ENCODE peak calls at places on chromosome 20, in six cellular contexts. P is upper lobe of right lung; E is right cardiac atrium; J is CD4-positive, CD25-positive, alpha-beta regulatory T cell; K is H9; Q is neural progenitor cell. B is an unnamed sample. For H3K9me3, the result is how much of the 10 kb centered on the place peaks cover.

GRCh38 chr20:34269996-34270627 is 28.9 kb downstream of the ASIP start:
- DNase-seq in K (no peak), J (no peak), P (no peak), Q (no peak), E (no peak), B (no peak)

GRCh38 chr20:18705490-18705889 is 108.1 kb upstream of the SCP2D1 start:
- DNase-seq in K (no peak), Q (no peak), J (no peak), E (no peak), P (no peak), B (no peak)

GRCh38 chr20:29448806-29449470 is 1808.5 kb upstream of the DEFB115 start:
- DNase-seq in J (no peak), K (no peak), E (peak), P (no peak), Q (no peak), B (no peak)

GRCh38 chr20:5557123-5557522 is 193.1 kb upstream of the SHLD1 start:
- DNase-seq in P (no peak), E (peak), J (peak), K (peak), Q (peak), B (peak)

GRCh38 chr20:12372557-12372956 is 454.9 kb downstream of the BTBD3 start:
- DNase-seq in Q (no peak), P (no peak), K (no peak), E (no peak), J (no peak), B (no peak)

GRCh38 chr20:58054744-58055373 is 173.6 kb downstream of the ANKRD60 start:
- DNase-seq in K (peak), Q (peak), J (no peak), P (no peak), E (peak), B (no peak)

GRCh38 chr20:45944965-45945677 is 10.6 kb downstream of the PCIF1 start:
- DNase-seq in J (no peak), Q (no peak), E (no peak), P (no peak), K (no peak), B (no peak)

GRCh38 chr20:51354191-51354768 is 188.2 kb downstream of the NFATC2 start:
- DNase-seq in K (no peak), Q (no peak), E (no peak), P (peak), J (no peak), B (no peak)

GRCh38 chr20:45826381-45827019 is 612 bp downstream of the TNNC2 start:
- DNase-seq in J (no peak), K (no peak), P (no peak), Q (no peak), E (peak), B (no peak)

GRCh38 chr20:32612831-32613595 is 27.9 kb upstream of the NOL4L start:
- DNase-seq in Q (peak), E (peak), K (no peak), J (no peak), P (no peak), B (no peak)

GRCh38 chr20:2032168-2032567 is 38.3 kb upstream of the PDYN start:
- DNase-seq in J (no peak), Q (peak), E (no peak), K (no peak), P (no peak), B (no peak)

GRCh38 chr20:33674294-33675126 is at the start of gene NECAB3:
- DNase-seq in E (peak), P (peak), J (peak), K (peak), Q (peak), B (peak)

GRCh38 chr20:56223352-56223751 is 25.2 kb upstream of the MC3R start:
- DNase-seq in J (no peak), E (no peak), Q (no peak), K (no peak), P (no peak), B (no peak)
- H3K9me3 ChIP-seq in J (under half), E (under half), Q (under half), K (half or more), P (under half), B (under half)

GRCh38 chr20:60921021-60921622 is 330.9 kb upstream of the CDH4 start:
- DNase-seq in J (no peak), K (peak), E (peak), Q (peak), P (peak), B (no peak)
- H3K9me3 ChIP-seq in J (under half), K (under half), E (under half), Q (under half), P (under half), B (under half)

DNA sequence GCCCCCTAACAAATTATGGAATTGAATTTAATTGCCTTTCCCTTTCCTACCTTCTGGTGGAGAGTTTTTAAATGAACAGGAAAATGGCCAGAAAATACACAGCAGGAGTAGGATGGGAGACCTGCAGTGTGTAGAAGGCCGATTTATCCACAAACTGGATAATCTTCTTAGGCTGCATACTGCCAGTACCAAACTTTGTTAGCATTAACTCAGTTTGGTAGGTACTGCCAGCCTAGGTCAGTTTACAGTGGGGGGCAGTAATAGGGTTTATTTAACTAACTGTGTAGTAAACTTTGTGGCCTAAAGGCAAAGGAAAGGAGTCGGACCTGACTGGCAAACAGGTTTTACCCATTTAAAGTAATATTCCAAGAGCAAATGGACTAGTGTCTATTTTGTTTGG is 4.6 kb downstream of the NCOA3 start:
- DNase-seq in Q (peak), P (no peak), E (no peak), K (peak), J (no peak), B (no peak)
- H3K9me3 ChIP-seq in Q (under half), P (under half), E (under half), K (under half), J (under half), B (under half)

GRCh38 chr20:7231303-7231702 is 463.8 kb downstream of the BMP2 start:
- DNase-seq in E (no peak), Q (no peak), P (no peak), K (no peak), J (no peak), B (no peak)
- H3K9me3 ChIP-seq in E (under half), Q (under half), P (under half), K (under half), J (under half), B (under half)

GRCh38 chr20:61520076-61520639 is 268.1 kb downstream of the CDH4 start:
- DNase-seq in J (no peak), E (no peak), Q (no peak), P (peak), K (no peak), B (no peak)
- H3K9me3 ChIP-seq in J (under half), E (under half), Q (under half), P (under half), K (under half), B (under half)

GRCh38 chr20:49929142-49929494 is 7.1 kb upstream of the RNF114 start:
- DNase-seq in Q (no peak), E (no peak), J (no peak), P (peak), K (no peak), B (no peak)
- H3K9me3 ChIP-seq in Q (under half), E (under half), J (under half), P (under half), K (under half), B (under half)

GRCh38 chr20:55888655-55889054 is 116.7 kb downstream of the CBLN4 start:
- DNase-seq in K (no peak), P (no peak), Q (no peak), J (no peak), E (no peak), B (no peak)

DNA sequence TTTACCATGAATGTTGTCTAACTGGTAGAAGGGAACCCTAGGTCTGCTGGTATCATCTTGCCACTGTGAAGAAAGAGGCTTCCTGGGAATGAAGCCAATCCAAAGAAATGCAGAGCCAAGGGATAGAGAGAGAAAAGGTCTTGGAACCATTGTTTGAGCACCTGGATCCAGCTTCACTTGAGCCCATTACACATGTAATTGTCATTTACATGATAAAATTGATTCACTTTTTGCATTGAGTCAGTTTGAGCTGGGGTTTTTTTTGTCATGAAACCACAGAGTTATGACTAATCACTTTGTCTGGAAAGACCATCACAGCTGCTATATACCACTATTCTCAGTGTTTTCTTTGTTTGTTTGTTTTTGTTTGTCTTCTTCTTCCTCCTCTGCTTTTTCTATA is 112.3 kb downstream of the CBLN4 start:
- DNase-seq in P (no peak), E (no peak), J (no peak), Q (no peak), K (no peak), B (no peak)
- H3K9me3 ChIP-seq in P (under half), E (under half), J (under half), Q (under half), K (half or more), B (under half)

GRCh38 chr20:42447270-42447669 is 742.4 kb downstream of the PTPRT start:
- DNase-seq in Q (no peak), K (no peak), P (no peak), J (no peak), E (no peak), B (no peak)

GRCh38 chr20:42441862-42442196 is 747.9 kb downstream of the PTPRT start:
- DNase-seq in P (no peak), K (no peak), E (peak), J (no peak), Q (no peak), B (no peak)

GRCh38 chr20:42444799-42445198 is 744.9 kb downstream of the PTPRT start:
- DNase-seq in P (no peak), Q (no peak), K (no peak), J (no peak), E (no peak), B (no peak)

GRCh38 chr20:42441196-42441861 is 748.4 kb downstream of the PTPRT start:
- DNase-seq in K (no peak), E (no peak), Q (no peak), P (no peak), J (no peak), B (no peak)

DNA sequence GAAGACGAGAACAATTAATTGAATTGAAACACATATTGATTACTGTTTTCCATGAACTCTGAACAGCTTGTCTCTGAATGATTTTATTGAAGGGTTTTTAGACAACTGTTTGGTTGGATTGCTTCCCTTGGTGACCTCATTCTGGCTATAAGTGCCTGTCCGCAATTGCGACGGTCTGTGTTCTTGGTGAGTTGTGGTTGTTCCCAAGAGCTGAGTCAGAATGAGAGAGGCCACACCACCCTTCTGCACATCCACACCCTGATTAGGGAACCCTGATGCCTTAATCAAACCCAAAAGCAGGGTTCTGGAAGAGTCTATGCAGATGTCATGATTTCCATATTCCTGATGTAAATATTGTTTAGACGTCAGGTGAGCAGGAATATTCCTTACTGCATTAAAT is 747.0 kb downstream of the PTPRT start:
- DNase-seq in E (peak), K (no peak), P (no peak), J (no peak), Q (no peak), B (no peak)
- H3K9me3 ChIP-seq in E (under half), K (under half), P (under half), J (under half), Q (under half), B (under half)

DNA sequence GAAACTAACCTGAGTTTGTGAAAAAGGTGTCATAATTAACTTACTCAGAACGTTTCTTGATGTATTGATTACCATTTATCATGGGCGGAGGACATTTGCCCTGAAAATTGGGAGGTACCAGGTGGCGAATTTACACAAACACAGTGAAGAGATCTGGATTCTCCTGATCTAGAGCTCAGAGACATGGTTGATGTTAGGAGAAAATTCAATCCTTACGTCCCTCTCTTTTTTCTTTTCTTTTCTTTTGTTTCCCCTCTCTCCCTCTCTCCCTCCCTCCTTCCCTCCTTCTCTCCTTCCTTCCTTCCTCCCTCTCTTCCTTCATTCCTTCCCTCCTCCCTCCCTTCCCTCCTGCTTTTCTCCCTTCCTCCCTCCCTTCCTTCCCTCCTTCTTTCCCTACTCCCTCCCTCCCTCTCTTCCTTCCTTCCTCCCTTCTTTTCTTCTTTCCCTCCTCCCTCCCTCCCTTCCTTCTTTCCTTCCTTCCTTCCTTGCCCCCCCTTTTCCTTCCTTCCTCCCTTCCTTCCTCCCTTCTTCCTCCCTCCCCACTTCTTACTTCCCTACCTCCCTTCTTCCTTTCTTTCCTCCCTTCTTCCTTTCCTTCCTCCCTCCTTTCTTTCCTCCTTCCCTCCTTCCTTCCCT is 234.1 kb downstream of the OTOR start:
- DNase-seq in E (no peak), K (no peak), P (no peak), J (no peak), Q (no peak), B (no peak)
- H3K9me3 ChIP-seq in E (under half), K (under half), P (under half), J (under half), Q (under half), B (under half)

GRCh38 chr20:55745840-55746239 is 259.5 kb downstream of the CBLN4 start:
- DNase-seq in P (no peak), K (no peak), J (no peak), E (no peak), Q (no peak), B (no peak)
- H3K9me3 ChIP-seq in P (under half), K (under half), J (under half), E (under half), Q (under half), B (under half)